ENCODE peak calls at places on chromosomes 4 and X, in four cellular contexts. R, X, M and A are unnamed samples.

GRCh38 chr4:3047464-3048286 is 26.7 kb downstream of the HTT-AS start:
- DNase-seq in R (peak; percentile 83), X (peak; percentile 93), M (peak; percentile 78), A (peak; percentile 43)

GRCh38 chr4:111685205-111685604 is 460.0 kb upstream of the FAM241A start:
- DNase-seq in R (no peak), X (no peak), M (no peak), A (no peak)

GRCh38 chrX:40720811-40721210 is 14.5 kb downstream of the MED14 start:
- DNase-seq in R (no peak), X (peak; percentile 57), M (no peak), A (no peak)

GRCh38 chr4:109148577-109149075 is 153.8 kb downstream of the COL25A1 start:
- DNase-seq in R (no peak), X (no peak), M (no peak), A (no peak)

GRCh38 chr4:126697748-126698147 is 935.0 kb upstream of the INTU start:
- DNase-seq in R (no peak), X (no peak), M (no peak), A (no peak)

GRCh38 chr4:72286185-72286584 is 254.4 kb downstream of the NPFFR2 start:
- DNase-seq in R (no peak), X (no peak), M (no peak), A (no peak)

GRCh38 chrX:41351923-41352322 is 18.0 kb downstream of the DDX3X start:
- DNase-seq in R (no peak), X (no peak), M (no peak), A (no peak)

GRCh38 chrX:74656079-74656745 is 41.8 kb upstream of the RLIM start:
- DNase-seq in R (no peak), X (no peak), M (no peak), A (no peak)

GRCh38 chrX:118116308-118117068 is at the start of gene KLHL13:
- DNase-seq in R (peak; percentile 44), X (peak; percentile 45), M (peak; percentile 26), A (peak; percentile 48)

GRCh38 chr4:46894841-46895240 is 14.2 kb downstream of the COX7B2 start:
- DNase-seq in R (no peak), X (no peak), M (no peak), A (no peak)

GRCh38 chrX:65300104-65300809 is 234.3 kb downstream of the LAS1L start:
- DNase-seq in R (no peak), X (no peak), M (no peak), A (no peak)

GRCh38 chrX:74514384-74514783 is 93.1 kb downstream of the SLC16A2 start:
- DNase-seq in R (no peak), X (peak; percentile 50), M (no peak), A (no peak)

GRCh38 chr4:144421056-144421455 is 224.9 kb upstream of the HHIP start:
- DNase-seq in R (no peak), X (no peak), M (no peak), A (no peak)

GRCh38 chrX:15617111-15617510 is 16.4 kb upstream of the ACE2 start:
- DNase-seq in R (no peak), X (no peak), M (no peak), A (no peak)

GRCh38 chr4:151144329-151145072 is 45.1 kb downstream of the RPS3A start:
- DNase-seq in R (no peak), X (no peak), M (no peak), A (no peak)

GRCh38 chr4:47315346-47315745 is 148.2 kb downstream of the COMMD8 start:
- DNase-seq in R (no peak), X (no peak), M (no peak), A (no peak)

GRCh38 chr4:98921292-98921691 is 7.6 kb downstream of the EIF4E start:
- DNase-seq in R (no peak), X (no peak), M (no peak), A (no peak)
- H3K4me1 ChIP-seq in R (peaks cover 11% of the 10 kb centered on the region), X (no peaks in the 10 kb centered on the region), M (no peaks in the 10 kb centered on the region), A (no peaks in the 10 kb centered on the region)

DNA sequence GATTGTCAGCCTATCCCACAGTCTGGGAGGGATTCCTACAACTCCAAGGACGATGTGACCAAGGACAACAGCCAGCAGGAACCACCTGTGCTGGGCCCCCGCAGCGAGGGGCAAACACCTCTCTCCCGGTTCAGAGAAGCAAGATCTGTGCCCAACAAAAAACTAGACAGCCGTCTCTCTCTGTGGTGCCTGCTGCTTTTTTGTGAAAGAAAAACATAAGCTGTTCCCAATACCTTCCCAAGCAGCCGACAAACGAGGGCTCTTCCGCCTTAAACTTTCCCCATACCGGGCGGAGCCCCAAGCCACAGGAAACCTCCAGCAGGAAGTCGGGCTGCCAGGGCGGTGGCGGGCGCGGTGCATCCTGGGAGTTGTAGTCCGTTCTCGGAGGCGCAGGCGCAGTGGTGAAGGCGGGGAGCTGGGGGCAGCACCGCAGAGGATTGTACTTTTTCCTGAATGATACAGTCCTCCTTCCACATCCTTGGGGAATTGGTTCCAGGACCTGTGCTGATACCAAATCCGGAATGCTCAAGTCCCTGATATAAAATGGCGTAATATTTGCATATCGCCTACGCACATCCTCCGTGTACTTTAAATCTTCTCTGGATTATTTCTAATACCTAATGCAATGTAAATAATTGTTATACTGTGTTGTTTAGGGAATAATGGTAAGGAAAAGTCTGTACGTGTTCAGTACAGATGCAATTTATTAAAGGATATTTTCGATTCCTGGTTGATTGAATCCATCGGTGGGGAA is 63.1 kb upstream of the IRF2 start:
- DNase-seq in R (peak; percentile 99), X (peak; percentile 97), M (peak; percentile 97), A (peak; percentile 97)
- TF ChIP-seq POLR2A in R (peak; percentile 67), X (peak; percentile 96), M (peak; percentile 97), A (peak; percentile 93)

DNA sequence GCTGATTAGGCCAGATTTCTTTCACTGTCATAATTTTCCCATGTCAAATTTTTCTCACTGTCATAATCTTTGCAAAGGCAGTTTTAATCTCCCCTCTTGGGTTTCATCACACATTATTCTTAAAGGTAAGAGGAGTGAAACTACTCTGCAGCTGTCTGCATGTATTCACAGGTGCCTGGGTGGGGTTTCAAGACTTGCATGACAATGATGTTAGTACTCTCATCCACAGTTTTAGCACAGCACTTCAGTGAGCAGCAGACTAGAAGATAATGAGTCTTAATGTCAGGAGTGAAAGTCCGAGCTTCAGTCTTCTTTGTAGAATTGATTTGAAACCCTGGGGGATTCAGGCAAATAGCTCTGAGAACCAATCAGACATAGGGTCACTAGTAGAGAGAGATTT is 182.5 kb upstream of the GALNT7 start:
- DNase-seq in R (no peak), X (no peak), M (no peak), A (no peak)
- H3K4me1 ChIP-seq in R (no peaks in the 10 kb centered on the region), X (no peaks in the 10 kb centered on the region), M (no peaks in the 10 kb centered on the region), A (no peaks in the 10 kb centered on the region)

GRCh38 chrX:16785247-16786138 is 773 bp upstream of the TXLNG start:
- DNase-seq in R (peak; percentile 53), X (peak; percentile 59), M (peak; percentile 46), A (peak; percentile 25)
- TF ChIP-seq POLR2A in R (no peak), X (no peak), M (no peak), A (no peak)

GRCh38 chrX:130857207-130857606 is 45.8 kb downstream of the ENOX2 start:
- DNase-seq in R (no peak), X (no peak), M (no peak), A (no peak)

GRCh38 chrX:130861462-130861861 is 41.5 kb downstream of the ENOX2 start:
- DNase-seq in R (no peak), X (no peak), M (no peak), A (no peak)
- H3K4me1 ChIP-seq in R (no peaks in the 10 kb centered on the region), X (no peaks in the 10 kb centered on the region), M (no peaks in the 10 kb centered on the region), A (no peaks in the 10 kb centered on the region)

GRCh38 chrX:21150208-21150607 is 224.0 kb upstream of the CNKSR2 start:
- DNase-seq in R (no peak), X (no peak), M (no peak), A (no peak)

GRCh38 chrX:21153033-21153432 is 221.2 kb upstream of the CNKSR2 start:
- DNase-seq in R (no peak), X (no peak), M (no peak), A (no peak)

GRCh38 chrX:21153503-21153902 is 220.7 kb upstream of the CNKSR2 start:
- DNase-seq in R (no peak), X (no peak), M (no peak), A (peak; percentile 17)

DNA sequence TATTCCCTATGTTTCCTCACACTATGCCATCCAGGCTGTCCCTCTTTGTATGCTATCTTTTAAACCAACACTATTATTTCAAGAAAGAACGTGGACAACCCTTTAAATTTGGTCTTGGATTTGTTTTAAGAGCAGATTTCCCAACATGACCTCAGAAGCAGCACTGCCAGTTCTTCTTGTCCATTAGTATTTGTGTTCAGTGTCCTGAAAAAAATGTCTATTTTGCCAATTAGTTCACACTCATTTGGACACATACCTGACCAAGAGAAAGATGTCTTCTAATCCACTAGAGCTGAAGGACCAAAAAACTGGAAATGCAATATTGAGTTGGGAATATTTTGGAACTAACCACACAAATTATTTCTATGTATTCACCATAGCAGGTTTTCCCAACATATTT is 223.2 kb upstream of the CNKSR2 start:
- DNase-seq in R (no peak), X (no peak), M (no peak), A (no peak)
- TF ChIP-seq POLR2A in R (no peak), X (no peak), M (no peak), A (no peak)

GRCh38 chr4:7372673-7373072 is 62.1 kb downstream of the PSAPL1 start:
- DNase-seq in R (no peak), X (no peak), M (no peak), A (no peak)
- H3K4me1 ChIP-seq in R (no peaks in the 10 kb centered on the region), X (no peaks in the 10 kb centered on the region), M (no peaks in the 10 kb centered on the region), A (no peaks in the 10 kb centered on the region)

GRCh38 chrX:78945186-78945912 is at the start of gene P2RY10:
- DNase-seq in R (no peak), X (peak; percentile 78), M (peak; percentile 24), A (no peak)
- TF ChIP-seq POLR2A in R (no peak), X (peak; percentile 32), M (peak; percentile 60), A (no peak)

DNA sequence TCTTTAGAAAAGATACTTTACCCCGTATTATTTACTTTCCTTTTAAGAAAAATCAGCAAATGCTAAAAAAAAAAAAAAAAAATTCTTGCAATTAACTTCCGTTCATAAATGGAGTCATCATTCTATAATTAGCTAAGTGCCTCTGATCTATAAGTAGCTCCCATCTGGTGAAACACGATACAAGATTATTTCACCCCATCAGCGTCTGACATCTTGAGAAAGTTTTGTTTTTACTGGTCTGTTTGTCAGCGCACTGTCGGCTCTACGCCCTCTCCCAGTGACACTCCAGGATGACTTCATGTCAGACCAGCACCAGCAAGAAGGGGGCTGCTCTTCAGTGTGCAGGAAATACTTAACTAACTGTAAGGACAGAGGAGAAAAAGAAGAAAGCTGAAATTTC is 108.3 kb downstream of the AFAP1 start:
- DNase-seq in R (no peak), X (no peak), M (no peak), A (no peak)
- H3K4me1 ChIP-seq in R (peaks cover 14% of the 10 kb centered on the region), X (peaks cover 7% of the 10 kb centered on the region), M (peaks cover 14% of the 10 kb centered on the region), A (peaks cover 12% of the 10 kb centered on the region)